ENCODE peak calls at places on chromosomes 1 and 21, in five cellular contexts. A, L, F, B and O are unnamed samples.

GRCh38 chr1:94726981-94727685 is 93.0 kb upstream of the SLC44A3 start:
- DNase-seq in A (no peak), F (no peak), L (no peak), B (no peak), O (no peak)

GRCh38 chr21:36122977-36123376 is 11.9 kb upstream of the CBR3 start:
- DNase-seq in A (no peak), L (peak; percentile 28), B (no peak), F (no peak), O (no peak)

GRCh38 chr21:28936036-28936435 is 56.6 kb downstream of the LTN1 start:
- DNase-seq in F (no peak), B (no peak), A (no peak), L (no peak), O (no peak)

GRCh38 chr1:6241887-6242740 is 1.9 kb upstream of the HES3 start:
- DNase-seq in B (no peak), A (no peak), L (no peak), F (no peak), O (peak; percentile 71)

GRCh38 chr1:219188331-219188803 is 14.7 kb downstream of the LYPLAL1 start:
- DNase-seq in B (peak; percentile 55), F (no peak), A (no peak), L (no peak), O (no peak)

GRCh38 chr1:8663090-8663802 is 154.2 kb downstream of the RERE start:
- DNase-seq in A (no peak), L (no peak), F (no peak), B (no peak), O (no peak)

GRCh38 chr1:154431586-154432373 is 26.6 kb downstream of the IL6R start:
- DNase-seq in B (no peak), A (peak; percentile 99), F (no peak), L (peak; percentile 57), O (no peak)

GRCh38 chr1:60589916-60590315 is 492.4 kb upstream of the NFIA start:
- DNase-seq in A (no peak), F (no peak), B (no peak), L (no peak), O (no peak)

GRCh38 chr21:31265293-31265692 is 78.8 kb downstream of the TIAM1 start:
- DNase-seq in F (no peak), B (no peak), L (no peak), A (no peak), O (no peak)

GRCh38 chr1:11175461-11175860 is 13.7 kb upstream of the ANGPTL7 start:
- DNase-seq in L (no peak), A (no peak), F (no peak), B (no peak), O (no peak)

GRCh38 chr1:207838156-207839082 is 72.5 kb downstream of the CD34 start:
- DNase-seq in L (peak; percentile 62), A (no peak), F (no peak), B (no peak), O (no peak)

GRCh38 chr1:95509989-95510388 is 276.0 kb downstream of the RWDD3 start:
- DNase-seq in F (no peak), L (no peak), A (no peak), B (no peak), O (no peak)

GRCh38 chr1:175338447-175339135 is 146.0 kb upstream of the KIAA0040 start:
- DNase-seq in F (peak; percentile 15), B (no peak), L (peak; percentile 59), A (no peak), O (peak; percentile 41)

GRCh38 chr1:7755448-7755847 is 15.6 kb upstream of the VAMP3 start:
- DNase-seq in A (peak; percentile 15), F (no peak), L (peak; percentile 44), B (no peak), O (peak; percentile 37)

GRCh38 chr1:174114788-174115448 is 44.4 kb upstream of the RABGAP1L start:
- DNase-seq in B (no peak), L (peak; percentile 83), A (peak; percentile 40), F (peak; percentile 51), O (peak; percentile 25)

GRCh38 chr1:164591858-164592257 is 32.9 kb downstream of the PBX1 start:
- DNase-seq in F (no peak), B (no peak), L (no peak), A (peak; percentile 31), O (no peak)

GRCh38 chr1:31095298-31095981 is 29.9 kb upstream of the PUM1 start:
- DNase-seq in L (no peak), B (no peak), F (no peak), A (peak; percentile 79), O (no peak)

GRCh38 chr1:38004284-38005101 is 821 bp downstream of the FHL3 start:
- DNase-seq in F (no peak), L (peak; percentile 60), B (no peak), A (no peak), O (peak; percentile 50)

GRCh38 chr21:18951291-18952038 is 547.9 kb upstream of the TMPRSS15 start:
- DNase-seq in B (no peak), F (no peak), A (no peak), L (peak; percentile 58), O (peak; percentile 8)

GRCh38 chr1:116574581-116575291 is 3.9 kb upstream of the CD58 start:
- DNase-seq in F (peak; percentile 65), L (peak; percentile 89), B (no peak), A (peak; percentile 65), O (peak; percentile 81)

GRCh38 chr1:5688479-5689077 is 303.6 kb downstream of the NPHP4 start:
- DNase-seq in L (peak; percentile 20), B (no peak), F (no peak), A (no peak), O (no peak)

GRCh38 chr1:69648486-69648885 is 80.8 kb downstream of the LRRC7 start:
- DNase-seq in B (no peak), L (no peak), F (no peak), A (peak; percentile 24), O (no peak)

GRCh38 chr1:3034162-3034561 is 12.9 kb downstream of the ACTRT2 start:
- DNase-seq in A (no peak), B (no peak), L (no peak), F (no peak), O (no peak)

GRCh38 chr1:161207173-161207572 is 5.0 kb downstream of the NDUFS2 start:
- DNase-seq in L (no peak), A (peak; percentile 72), F (no peak), B (no peak), O (no peak)

GRCh38 chr21:39156024-39156423 is 27.2 kb downstream of the PSMG1 start:
- DNase-seq in A (peak; percentile 70), L (no peak), F (no peak), B (no peak), O (no peak)

GRCh38 chr1:112515311-112516009 is 6.7 kb downstream of the WNT2B start:
- DNase-seq in L (peak; percentile 19), F (no peak), B (no peak), A (peak; percentile 83), O (no peak)

GRCh38 chr1:84303154-84303830 is 1.8 kb downstream of the SAMD13 start:
- DNase-seq in A (peak; percentile 17), B (no peak), L (peak; percentile 8), F (no peak), O (no peak)

GRCh38 chr21:34351786-34352241 is 12.0 kb upstream of the KCNE2 start:
- DNase-seq in A (peak; percentile 26), L (peak; percentile 72), B (peak; percentile 28), F (peak; percentile 21), O (peak; percentile 66)

GRCh38 chr21:32412998-32413504 is 545 bp downstream of the EVA1C start:
- DNase-seq in B (no peak), A (no peak), F (no peak), L (no peak), O (no peak)

GRCh38 chr1:220680085-220680687 is 10.0 kb upstream of the C1orf115 start:
- DNase-seq in L (peak; percentile 53), A (peak; percentile 19), F (peak; percentile 62), B (no peak), O (peak; percentile 71)

GRCh38 chr21:44497641-44498243 is 42.3 kb downstream of the KRTAP10-1 start:
- DNase-seq in B (no peak), A (no peak), L (no peak), F (no peak), O (no peak)

GRCh38 chr1:56688522-56689026 is 43.5 kb downstream of the PRKAA2 start:
- DNase-seq in A (peak; percentile 84), B (peak; percentile 1), L (no peak), F (peak; percentile 73), O (no peak)

GRCh38 chr1:156877433-156877832 is 16.1 kb upstream of the PEAR1 start:
- DNase-seq in B (no peak), F (no peak), L (no peak), A (no peak), O (no peak)

GRCh38 chr1:171501305-171502021 is 16.1 kb downstream of the PRRC2C start:
- DNase-seq in A (no peak), F (no peak), B (no peak), L (no peak), O (no peak)

GRCh38 chr1:19785660-19786059 is 14.1 kb downstream of the TMCO4 start:
- DNase-seq in L (no peak), A (no peak), F (no peak), B (no peak), O (no peak)
- TF ChIP-seq RCOR1 in L (no peak), A (no peak), F (no peak), B (no peak), O (no peak)

GRCh38 chr1:221793439-221794078 is 51.7 kb upstream of the DUSP10 start:
- DNase-seq in F (no peak), L (no peak), B (peak; percentile 70), A (no peak), O (no peak)
- TF ChIP-seq RCOR1 in F (no peak), L (no peak), B (no peak), A (no peak), O (no peak)

DNA sequence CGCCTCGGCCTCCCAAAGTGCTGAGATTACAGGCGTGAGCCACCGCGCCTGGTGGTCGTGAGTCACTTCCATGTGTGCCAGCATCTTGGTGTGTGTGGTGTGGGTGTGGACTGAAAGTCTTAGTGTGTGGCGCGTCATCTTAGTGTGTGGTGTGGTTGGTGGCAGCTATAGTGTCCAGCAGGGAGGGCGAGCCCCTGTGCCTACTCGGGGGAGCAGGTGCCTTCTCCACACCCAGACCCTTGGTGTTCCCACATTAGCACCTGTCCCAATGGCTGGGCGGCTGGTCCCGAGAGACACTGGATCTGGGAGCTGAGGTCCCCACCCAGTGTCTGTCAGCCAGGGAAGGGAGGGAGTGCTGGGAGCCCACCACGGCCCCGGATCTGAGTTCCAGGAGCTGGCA is 2.8 kb downstream of the SCNN1D start:
- DNase-seq in L (no peak), B (no peak), F (no peak), A (peak; percentile 55), O (no peak)
- TF ChIP-seq RCOR1 in L (no peak), B (no peak), F (no peak), A (no peak), O (no peak)

GRCh38 chr1:245411245-245411644 is 256.5 kb downstream of the KIF26B start:
- DNase-seq in F (no peak), B (no peak), L (no peak), A (peak; percentile 75), O (no peak)

GRCh38 chr1:245412301-245412700 is 257.5 kb downstream of the KIF26B start:
- DNase-seq in L (no peak), B (no peak), A (no peak), F (no peak), O (no peak)

GRCh38 chr1:245406426-245406825 is 251.6 kb downstream of the KIF26B start:
- DNase-seq in L (no peak), B (no peak), A (no peak), F (no peak), O (peak; percentile 61)

GRCh38 chr1:245407983-245408382 is 253.2 kb downstream of the KIF26B start:
- DNase-seq in L (no peak), B (no peak), A (no peak), F (no peak), O (no peak)

GRCh38 chr1:245409341-245410195 is 254.8 kb downstream of the KIF26B start:
- DNase-seq in F (no peak), L (no peak), A (no peak), B (no peak), O (no peak)
- TF ChIP-seq RCOR1 in F (no peak), L (no peak), A (no peak), B (no peak), O (no peak)